ENCODE peak calls at places on chromosomes 16 and 17, in ten cellular contexts. N is tibial artery; I is RCC 7860; L is H1; J is mucosa of descending colon; F is stimulated activated naive CD8-positive, alpha-beta T cell treated with anti-CD3 and anti-CD28 coated beads, Interleukin-15, Interleukin-2, amounts not matched to agents 100 U/mL and 50 U/mL, for 24 hours; M is A549; T is fibroblast of lung; K is M059J; D is EL. C is an unnamed sample.

GRCh38 chr17:885971-886571 is 93.5 kb downstream of the NXN start:
- DNase-seq in N (peak; percentile 95), I (no peak), L (no peak), J (no peak), F (no peak), M (no peak), T (peak; percentile 43), K (no peak), D (no peak), C (no peak)

GRCh38 chr16:1077877-1078578 is 5.5 kb downstream of the SSTR5 start:
- DNase-seq in N (no peak), I (no peak), L (no peak), J (no peak), F (no peak), M (no peak), T (no peak), K (no peak), D (no peak), C (no peak)

GRCh38 chr17:14205992-14206461 is 30.6 kb downstream of the CDRT15 start:
- DNase-seq in N (no peak), I (peak; percentile 22), L (no peak), J (peak; percentile 86), F (peak; percentile 58), M (no peak), T (no peak), K (peak; percentile 97), D (no peak), C (no peak)

GRCh38 chr16:3443108-3444031 is at the start of the genes NAA60 and ZNF597:
- DNase-seq in N (peak; percentile 92), I (peak; percentile 86), L (peak; percentile 50), J (peak; percentile 88), F (peak; percentile 77), M (peak; percentile 68), T (peak; percentile 94), K (peak; percentile 95), D (peak; percentile 93), C (no peak)

GRCh38 chr16:901715-902601 is 68.8 kb downstream of the LMF1 start:
- DNase-seq in N (no peak), I (no peak), L (no peak), J (peak; percentile 47), F (no peak), M (no peak), T (no peak), K (no peak), D (no peak), C (no peak)

GRCh38 chr17:55588858-55589257 is 77.6 kb upstream of the SMIM36 start:
- DNase-seq in N (no peak), I (no peak), L (no peak), J (no peak), F (no peak), M (no peak), T (peak; percentile 75), K (no peak), D (no peak), C (no peak)

GRCh38 chr17:35729405-35729833 is 2.0 kb upstream of the RASL10B start:
- DNase-seq in N (no peak), I (no peak), L (no peak), J (no peak), F (no peak), M (no peak), T (no peak), K (no peak), D (no peak), C (no peak)

GRCh38 chr16:2476345-2476720 is 1.4 kb downstream of the TBC1D24 start:
- DNase-seq in N (no peak), I (no peak), L (no peak), J (no peak), F (no peak), M (no peak), T (no peak), K (no peak), D (no peak), C (no peak)

GRCh38 chr17:32502013-32502412 is 15.2 kb downstream of the CDK5R1 start:
- DNase-seq in N (no peak), I (no peak), L (no peak), J (peak; percentile 7), F (no peak), M (no peak), T (no peak), K (no peak), D (no peak), C (no peak)

GRCh38 chr16:85253127-85253941 is 141.1 kb upstream of the CIBAR2 start:
- DNase-seq in N (no peak), I (no peak), L (no peak), J (no peak), F (peak; percentile 80), M (peak; percentile 85), T (no peak), K (peak; percentile 35), D (peak; percentile 35), C (no peak)

GRCh38 chr17:72432143-72432604 is 311.4 kb downstream of the SOX9 start:
- DNase-seq in N (no peak), I (no peak), L (no peak), J (peak; percentile 67), F (no peak), M (no peak), T (peak; percentile 28), K (peak; percentile 36), D (no peak), C (no peak)

GRCh38 chr17:65696739-65697394 is 135.4 kb upstream of the AXIN2 start:
- DNase-seq in N (no peak), I (no peak), L (no peak), J (no peak), F (no peak), M (no peak), T (peak; percentile 33), K (peak; percentile 61), D (peak; percentile 82), C (no peak)

GRCh38 chr17:11506635-11507034 is 91.6 kb upstream of the DNAH9 start:
- DNase-seq in N (no peak), I (no peak), L (no peak), J (no peak), F (no peak), M (no peak), T (no peak), K (peak; percentile 9), D (no peak), C (no peak)

GRCh38 chr16:24986512-24987303 is 28.5 kb downstream of the ARHGAP17 start:
- DNase-seq in N (no peak), I (no peak), L (no peak), J (no peak), F (no peak), M (peak; percentile 31), T (peak; percentile 94), K (peak; percentile 91), D (peak; percentile 85), C (no peak)

GRCh38 chr16:75762746-75763145 is 36.5 kb upstream of the CPHXL start:
- DNase-seq in N (no peak), I (no peak), L (no peak), J (no peak), F (no peak), M (no peak), T (no peak), K (no peak), D (no peak), C (no peak)

GRCh38 chr17:1030684-1031557 is 34.0 kb downstream of the TIMM22 start:
- DNase-seq in N (peak; percentile 83), I (no peak), L (no peak), J (no peak), F (no peak), M (no peak), T (peak; percentile 22), K (no peak), D (no peak), C (no peak)

GRCh38 chr16:17468611-17469010 is 2.1 kb downstream of the XYLT1 start:
- DNase-seq in N (no peak), I (no peak), L (no peak), J (no peak), F (no peak), M (no peak), T (no peak), K (no peak), D (no peak), C (no peak)

GRCh38 chr17:9519873-9520272 is 55.7 kb downstream of the STX8 start:
- DNase-seq in N (no peak), I (no peak), L (no peak), J (no peak), F (no peak), M (no peak), T (no peak), K (no peak), D (no peak), C (no peak)

GRCh38 chr17:59846391-59847165 is 46.2 kb downstream of the TUBD1 start:
- DNase-seq in N (peak; percentile 77), I (peak; percentile 100), L (no peak), J (no peak), F (no peak), M (peak; percentile 84), T (peak; percentile 86), K (peak; percentile 92), D (peak; percentile 52), C (no peak)

GRCh38 chr16:27174007-27174406 is 29.3 kb upstream of the KDM8 start:
- DNase-seq in N (no peak), I (no peak), L (no peak), J (peak; percentile 69), F (peak; percentile 66), M (no peak), T (no peak), K (peak; percentile 31), D (no peak), C (no peak)

GRCh38 chr16:28092721-28093382 is 29.3 kb upstream of the GSG1L start:
- DNase-seq in N (no peak), I (no peak), L (peak; percentile 59), J (peak; percentile 14), F (no peak), M (no peak), T (no peak), K (peak; percentile 68), D (peak; percentile 26), C (no peak)

GRCh38 chr16:87445486-87445885 is 47.3 kb downstream of the ZCCHC14 start:
- DNase-seq in N (no peak), I (no peak), L (no peak), J (no peak), F (no peak), M (no peak), T (peak; percentile 56), K (no peak), D (peak; percentile 74), C (no peak)

GRCh38 chr17:82019905-82020873 is 2.5 kb downstream of the CENPX start:
- DNase-seq in N (no peak), I (no peak), L (no peak), J (peak; percentile 78), F (peak; percentile 88), M (peak; percentile 65), T (peak; percentile 26), K (peak; percentile 23), D (peak; percentile 56), C (no peak)

GRCh38 chr17:11935734-11936406 is 61.4 kb downstream of the ZNF18 start:
- DNase-seq in N (no peak), I (peak; percentile 23), L (peak; percentile 36), J (no peak), F (peak; percentile 29), M (no peak), T (peak; percentile 54), K (peak; percentile 54), D (peak; percentile 49), C (no peak)

GRCh38 chr17:76241205-76241539 is 879 bp upstream of the RNF157 start:
- DNase-seq in N (peak; percentile 52), I (no peak), L (no peak), J (no peak), F (no peak), M (no peak), T (peak; percentile 44), K (no peak), D (no peak), C (no peak)

GRCh38 chr17:26792486-26792885 is 501.4 kb upstream of the WSB1 start:
- DNase-seq in N (no peak), I (no peak), L (peak; percentile 17), J (no peak), F (no peak), M (no peak), T (peak; percentile 47), K (no peak), D (peak; percentile 2), C (no peak)

GRCh38 chr16:424033-424622 is 1.3 kb upstream of the RAB11FIP3 start:
- DNase-seq in N (peak; percentile 93), I (peak; percentile 91), L (no peak), J (no peak), F (no peak), M (peak; percentile 50), T (peak; percentile 98), K (peak; percentile 99), D (peak; percentile 99), C (no peak)

GRCh38 chr16:86509759-86510464 is 415 bp upstream of the FOXF1 start:
- DNase-seq in N (no peak), I (no peak), L (no peak), J (peak; percentile 71), F (no peak), M (no peak), T (peak; percentile 96), K (peak; percentile 92), D (peak; percentile 91), C (no peak)

C was measured in cortex of kidney.